ENCODE peak calls at places on chromosomes 2 and 18, in ten cellular contexts. One of them, this sample, is unnamed.

GRCh38 chr2:238389985-238390682 is 36.6 kb upstream of the ASB1 start:
- DNase-seq in effector memory CD4-positive, alpha-beta T cell: no peak
- DNase-seq in ACHN: no peak
- DNase-seq in cerebellum: no peak
- DNase-seq in NCI-H2081: peak; percentile 92
- DNase-seq in amygdala: no peak
- DNase-seq in GM13977: no peak
- DNase-seq in colonic mucosa: no peak
- DNase-seq in brain microvascular endothelial cell: no peak
- DNase-seq in Calu3: peak; percentile 36
- DNase-seq in this sample: peak; percentile 34

GRCh38 chr2:69583434-69583833 is 60.1 kb downstream of the AAK1 start:
- DNase-seq in effector memory CD4-positive, alpha-beta T cell: no peak
- DNase-seq in ACHN: peak; percentile 55
- DNase-seq in cerebellum: no peak
- DNase-seq in NCI-H2081: no peak
- DNase-seq in amygdala: no peak
- DNase-seq in GM13977: no peak
- DNase-seq in colonic mucosa: no peak
- DNase-seq in brain microvascular endothelial cell: no peak
- DNase-seq in Calu3: no peak
- DNase-seq in this sample: no peak

GRCh38 chr2:169301596-169302330 is 60.6 kb downstream of the LRP2 start:
- DNase-seq in effector memory CD4-positive, alpha-beta T cell: no peak
- DNase-seq in ACHN: no peak
- DNase-seq in cerebellum: no peak
- DNase-seq in NCI-H2081: no peak
- DNase-seq in amygdala: no peak
- DNase-seq in GM13977: no peak
- DNase-seq in colonic mucosa: no peak
- DNase-seq in brain microvascular endothelial cell: no peak
- DNase-seq in Calu3: no peak
- DNase-seq in this sample: no peak

GRCh38 chr2:226423498-226423960 is 376.1 kb downstream of the IRS1 start:
- DNase-seq in effector memory CD4-positive, alpha-beta T cell: peak; percentile 8
- DNase-seq in ACHN: no peak
- DNase-seq in cerebellum: no peak
- DNase-seq in NCI-H2081: no peak
- DNase-seq in amygdala: peak; percentile 5
- DNase-seq in GM13977: no peak
- DNase-seq in colonic mucosa: no peak
- DNase-seq in brain microvascular endothelial cell: no peak
- DNase-seq in Calu3: no peak
- DNase-seq in this sample: peak; percentile 61

GRCh38 chr18:48790869-48791635 is 159.7 kb downstream of the SMAD7 start:
- DNase-seq in effector memory CD4-positive, alpha-beta T cell: no peak
- DNase-seq in ACHN: no peak
- DNase-seq in cerebellum: no peak
- DNase-seq in NCI-H2081: no peak
- DNase-seq in amygdala: no peak
- DNase-seq in GM13977: no peak
- DNase-seq in colonic mucosa: no peak
- DNase-seq in brain microvascular endothelial cell: no peak
- DNase-seq in Calu3: no peak
- DNase-seq in this sample: no peak

GRCh38 chr18:2222270-2223185 is 348.8 kb downstream of the METTL4 start:
- DNase-seq in effector memory CD4-positive, alpha-beta T cell: no peak
- DNase-seq in ACHN: no peak
- DNase-seq in cerebellum: no peak
- DNase-seq in NCI-H2081: no peak
- DNase-seq in amygdala: no peak
- DNase-seq in GM13977: no peak
- DNase-seq in colonic mucosa: peak; percentile 47
- DNase-seq in brain microvascular endothelial cell: no peak
- DNase-seq in Calu3: peak; percentile 53
- DNase-seq in this sample: no peak

GRCh38 chr2:231102772-231103171 is 22.1 kb downstream of the HTR2B start:
- DNase-seq in effector memory CD4-positive, alpha-beta T cell: no peak
- DNase-seq in ACHN: no peak
- DNase-seq in cerebellum: no peak
- DNase-seq in NCI-H2081: no peak
- DNase-seq in amygdala: no peak
- DNase-seq in GM13977: no peak
- DNase-seq in colonic mucosa: no peak
- DNase-seq in brain microvascular endothelial cell: no peak
- DNase-seq in Calu3: no peak
- DNase-seq in this sample: peak; percentile 41

GRCh38 chr2:23547725-23548124 is 162.7 kb downstream of the KLHL29 start:
- DNase-seq in effector memory CD4-positive, alpha-beta T cell: no peak
- DNase-seq in ACHN: no peak
- DNase-seq in cerebellum: no peak
- DNase-seq in NCI-H2081: peak; percentile 33
- DNase-seq in amygdala: no peak
- DNase-seq in GM13977: no peak
- DNase-seq in colonic mucosa: no peak
- DNase-seq in brain microvascular endothelial cell: no peak
- DNase-seq in Calu3: no peak
- DNase-seq in this sample: no peak

GRCh38 chr2:55357907-55358306 is 61.7 kb downstream of the CCDC88A start:
- DNase-seq in effector memory CD4-positive, alpha-beta T cell: no peak
- DNase-seq in ACHN: no peak
- DNase-seq in cerebellum: no peak
- DNase-seq in NCI-H2081: no peak
- DNase-seq in amygdala: no peak
- DNase-seq in GM13977: no peak
- DNase-seq in colonic mucosa: no peak
- DNase-seq in brain microvascular endothelial cell: no peak
- DNase-seq in Calu3: no peak
- DNase-seq in this sample: no peak

GRCh38 chr18:43160509-43160908 is 45.0 kb upstream of the RIT2 start:
- DNase-seq in effector memory CD4-positive, alpha-beta T cell: no peak
- DNase-seq in ACHN: no peak
- DNase-seq in cerebellum: no peak
- DNase-seq in NCI-H2081: no peak
- DNase-seq in amygdala: no peak
- DNase-seq in GM13977: no peak
- DNase-seq in colonic mucosa: no peak
- DNase-seq in brain microvascular endothelial cell: peak; percentile 16
- DNase-seq in Calu3: no peak
- DNase-seq in this sample: peak; percentile 82

GRCh38 chr2:58720033-58720769 is 479.1 kb upstream of the FANCL start:
- DNase-seq in effector memory CD4-positive, alpha-beta T cell: no peak
- DNase-seq in ACHN: no peak
- DNase-seq in cerebellum: no peak
- DNase-seq in NCI-H2081: no peak
- DNase-seq in amygdala: no peak
- DNase-seq in GM13977: no peak
- DNase-seq in colonic mucosa: no peak
- DNase-seq in brain microvascular endothelial cell: no peak
- DNase-seq in Calu3: no peak
- DNase-seq in this sample: no peak

GRCh38 chr2:67650292-67651133 is 253.4 kb downstream of the ETAA1 start:
- DNase-seq in effector memory CD4-positive, alpha-beta T cell: no peak
- DNase-seq in ACHN: peak; percentile 89
- DNase-seq in cerebellum: peak; percentile 27
- DNase-seq in NCI-H2081: peak; percentile 1
- DNase-seq in amygdala: peak; percentile 66
- DNase-seq in GM13977: peak; percentile 13
- DNase-seq in colonic mucosa: peak; percentile 62
- DNase-seq in brain microvascular endothelial cell: peak; percentile 87
- DNase-seq in Calu3: peak; percentile 85
- DNase-seq in this sample: peak; percentile 97

GRCh38 chr2:16756831-16757644 is 91.4 kb upstream of the CYRIA start:
- DNase-seq in effector memory CD4-positive, alpha-beta T cell: peak; percentile 2
- DNase-seq in ACHN: peak; percentile 55
- DNase-seq in cerebellum: peak; percentile 81
- DNase-seq in NCI-H2081: peak; percentile 65
- DNase-seq in amygdala: peak; percentile 83
- DNase-seq in GM13977: peak; percentile 68
- DNase-seq in colonic mucosa: peak; percentile 73
- DNase-seq in brain microvascular endothelial cell: peak; percentile 61
- DNase-seq in Calu3: peak; percentile 70
- DNase-seq in this sample: peak; percentile 76